ENCODE peak calls at places on chromosomes 4 and X, in five cellular contexts. U is lung, F is Caco-2, G is stomach, B is lower lobe of right lung. I is an unnamed sample.

GRCh38 chr4:53599632-53600031 is 8.3 kb upstream of the LNX1 start:
- DNase-seq in U (no peak), F (no peak), G (no peak), B (no peak), I (no peak)

GRCh38 chr4:90000995-90001394 is 106.3 kb downstream of the MMRN1 start:
- DNase-seq in U (no peak), F (no peak), G (no peak), B (no peak), I (no peak)

GRCh38 chr4:85842540-85842939 is 367.6 kb downstream of the ARHGAP24 start:
- DNase-seq in U (no peak), F (no peak), G (no peak), B (peak), I (no peak)

GRCh38 chrX:16917120-16917519 is 29.3 kb upstream of the REPS2 start:
- DNase-seq in U (no peak), F (no peak), G (no peak), B (no peak), I (no peak)

GRCh38 chr4:40954119-40954668 is 204.4 kb downstream of the NSUN7 start:
- DNase-seq in U (no peak), F (no peak), G (no peak), B (no peak), I (no peak)

GRCh38 chr4:102335616-102336015 is 9.7 kb downstream of the SLC39A8 start:
- DNase-seq in U (no peak), F (no peak), G (no peak), B (no peak), I (no peak)

GRCh38 chrX:68090266-68090665 is 343.0 kb downstream of the OPHN1 start:
- DNase-seq in U (no peak), F (no peak), G (no peak), B (no peak), I (no peak)

GRCh38 chr4:139764686-139765085 is 99.1 kb downstream of the MGST2 start:
- DNase-seq in U (no peak), F (no peak), G (no peak), B (no peak), I (no peak)

GRCh38 chrX:68994135-68994882 is 165.5 kb downstream of the EFNB1 start:
- DNase-seq in U (no peak), F (no peak), G (no peak), B (no peak), I (no peak)

GRCh38 chrX:111543212-111543762 is 31.8 kb downstream of the SERTM2 start:
- DNase-seq in U (no peak), F (no peak), G (no peak), B (no peak), I (no peak)

DNA sequence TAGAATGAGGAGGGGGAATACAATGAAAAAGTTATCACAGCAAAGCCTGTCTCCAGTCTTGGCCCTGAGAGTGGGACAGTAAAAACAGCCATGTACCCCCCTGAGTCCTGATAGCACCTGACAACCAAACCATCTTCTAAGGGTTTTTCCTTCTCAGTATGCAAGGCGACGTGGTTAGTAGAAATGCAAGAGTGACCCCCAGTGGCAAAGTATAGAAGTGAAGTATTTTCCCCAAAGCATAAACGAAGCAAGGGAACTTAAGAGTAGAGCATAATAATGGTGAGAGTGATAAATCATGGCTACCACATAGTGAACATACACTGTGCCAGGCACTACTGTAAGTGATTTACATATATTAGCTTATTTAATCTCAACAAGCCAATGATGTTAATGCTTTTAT is 52.8 kb downstream of the FAM47C start:
- DNase-seq in U (no peak), F (peak), G (no peak), B (no peak), I (peak)
- TF ChIP-seq CTCF in U (peak), F (peak), G (no peak), B (peak), I (peak)

GRCh38 chrX:7170903-7171302 is 22.9 kb upstream of the PUDP start:
- DNase-seq in U (peak), F (peak), G (peak), B (no peak), I (no peak)
- TF ChIP-seq CTCF in U (no peak), F (peak), G (no peak), B (peak), I (peak)

GRCh38 chr4:161714928-161715327 is 448.9 kb downstream of the FSTL5 start:
- DNase-seq in U (no peak), F (no peak), G (no peak), B (no peak), I (no peak)

GRCh38 chr4:161714022-161714751 is 449.6 kb downstream of the FSTL5 start:
- DNase-seq in U (no peak), F (no peak), G (no peak), B (no peak), I (no peak)

GRCh38 chr4:161717084-161717483 is 446.7 kb downstream of the FSTL5 start:
- DNase-seq in U (no peak), F (no peak), G (no peak), B (no peak), I (no peak)
- TF ChIP-seq CTCF in U (no peak), F (no peak), G (no peak), B (no peak), I (no peak)

GRCh38 chrX:40284852-40285251 is 187.1 kb upstream of the BCOR start:
- DNase-seq in U (no peak), F (no peak), G (no peak), B (no peak), I (no peak)
- TF ChIP-seq CTCF in U (no peak), F (no peak), G (no peak), B (no peak), I (peak)

DNA sequence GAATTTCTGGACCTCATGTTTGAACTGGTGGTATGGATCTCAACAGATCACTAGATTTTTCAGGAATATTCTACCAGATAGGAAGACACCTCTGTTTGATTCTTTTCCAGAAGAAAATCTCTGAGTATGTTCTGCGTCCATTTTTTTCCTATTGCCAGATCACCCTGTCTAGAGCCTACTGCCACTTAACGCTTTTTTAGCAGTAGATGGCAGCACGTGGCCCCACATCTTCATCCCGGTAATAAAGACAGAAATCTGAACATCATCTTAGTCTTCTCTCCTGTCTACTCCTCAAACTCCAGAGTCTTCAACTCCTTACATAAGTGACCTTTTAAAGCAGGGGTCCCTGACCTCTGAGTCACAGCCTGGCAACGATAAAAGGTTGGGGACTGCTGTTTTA is 184.7 kb downstream of the TMA16 start:
- DNase-seq in U (no peak), F (peak), G (no peak), B (no peak), I (no peak)
- TF ChIP-seq CTCF in U (no peak), F (peak), G (no peak), B (no peak), I (peak)

DNA sequence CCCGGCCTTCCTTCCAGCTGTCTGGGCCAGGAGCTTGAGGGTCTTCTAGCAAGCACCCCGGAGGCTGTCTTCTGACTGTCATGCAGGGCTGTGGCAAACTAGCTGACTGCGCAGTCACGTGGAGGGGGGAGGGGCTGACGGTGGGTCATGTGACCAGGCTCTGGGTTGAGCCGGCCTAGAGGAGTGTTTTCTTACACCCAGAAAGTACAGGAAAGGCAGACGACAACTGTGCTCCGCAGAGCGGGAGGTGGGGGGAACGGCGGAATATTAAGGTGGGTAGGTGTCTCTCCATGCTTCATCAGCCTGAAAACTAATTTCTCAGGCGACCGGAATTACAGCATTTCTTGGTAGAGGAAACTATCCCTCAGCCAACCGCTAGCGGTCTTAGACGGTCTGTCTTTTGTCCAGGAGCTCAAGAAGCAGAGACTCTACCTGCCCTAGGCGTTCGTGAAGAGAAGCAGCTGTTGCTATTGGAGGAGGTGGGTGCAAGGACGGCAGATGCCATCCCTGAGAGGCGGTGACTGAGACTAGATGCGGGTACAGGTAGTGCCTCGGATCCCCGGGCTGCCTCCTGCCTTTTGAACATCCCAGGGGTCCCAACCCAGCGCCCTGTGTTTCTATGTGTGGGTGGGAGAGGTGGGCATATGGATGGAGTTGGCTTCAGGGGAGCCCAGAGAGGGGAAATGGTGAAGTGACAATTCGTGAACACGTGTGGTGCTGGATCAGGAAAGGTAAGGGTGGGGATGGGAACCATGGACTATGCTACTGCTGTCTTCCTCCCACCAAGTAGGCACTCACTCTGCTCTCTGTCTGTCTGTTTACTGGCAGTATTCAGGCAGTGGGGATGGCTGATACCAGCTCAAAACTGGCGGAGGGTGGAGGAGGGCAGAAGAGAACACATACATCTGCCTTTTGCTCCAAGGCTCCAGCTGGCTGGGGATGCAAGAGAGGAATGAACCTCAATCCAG is 8.8 kb downstream of the GPRASP1 start:
- DNase-seq in U (peak), F (peak), G (peak), B (peak), I (peak)
- TF ChIP-seq CTCF in U (no peak), F (no peak), G (no peak), B (peak), I (peak)